ENCODE peak calls at places on chromosomes 5 and 9, in seven cellular contexts. J is right atrium auricular region, U is fibroblast of the aortic adventitia, G is brain microvascular endothelial cell, S is OCI-LY7, D is BJ, A is astrocyte of the spinal cord. F is an unnamed sample.

GRCh38 chr5:143341807-143342570 is 61.5 kb downstream of the NR3C1 start:
- DNase-seq in G (peak), J (no peak), D (no peak), S (no peak), A (peak), U (peak), F (no peak)

GRCh38 chr5:39713224-39713911 is 288.6 kb upstream of the DAB2 start:
- DNase-seq in A (no peak), U (peak), G (no peak), S (no peak), J (no peak), D (no peak), F (no peak)

GRCh38 chr9:88989961-88990570 is 1.2 kb upstream of the S1PR3 start:
- DNase-seq in D (no peak), G (no peak), S (no peak), U (no peak), J (no peak), A (no peak), F (no peak)

GRCh38 chr5:169458269-169458668 is 125.3 kb upstream of the SPDL1 start:
- DNase-seq in U (no peak), A (no peak), G (no peak), J (no peak), D (no peak), S (no peak), F (no peak)

GRCh38 chr5:82873452-82873851 is 203.7 kb downstream of the TMEM167A start:
- DNase-seq in A (no peak), G (no peak), U (no peak), S (no peak), D (no peak), J (no peak), F (no peak)

GRCh38 chr5:73170522-73170921 is 2.5 kb upstream of the TMEM174 start:
- DNase-seq in G (no peak), D (no peak), J (no peak), S (peak), U (peak), A (no peak), F (no peak)

GRCh38 chr5:133242221-133242835 is 190.5 kb downstream of the HSPA4 start:
- DNase-seq in A (no peak), J (no peak), U (no peak), S (no peak), G (no peak), D (no peak), F (no peak)

GRCh38 chr5:126680215-126680817 is 79.6 kb downstream of the PHAX start:
- DNase-seq in J (no peak), A (no peak), U (peak), D (peak), S (peak), G (peak), F (no peak)

GRCh38 chr9:72592501-72593403 is 71.3 kb downstream of the TMC1 start:
- DNase-seq in G (peak), S (peak), A (peak), U (peak), J (no peak), D (no peak), F (peak)

GRCh38 chr5:174356536-174356935 is 311.0 kb downstream of the NSG2 start:
- DNase-seq in D (no peak), S (no peak), U (no peak), G (no peak), A (no peak), J (no peak), F (no peak)

GRCh38 chr9:7936201-7936600 is 136.6 kb upstream of the DMAC1 start:
- DNase-seq in G (no peak), D (no peak), S (no peak), J (no peak), U (no peak), A (no peak), F (no peak)

GRCh38 chr9:77534376-77535057 is 113.6 kb downstream of the GNA14 start:
- DNase-seq in S (no peak), D (no peak), U (peak), A (no peak), G (peak), J (no peak), F (no peak)

GRCh38 chr9:93096131-93096802 is at the start of gene CARD19:
- DNase-seq in S (peak), U (peak), J (peak), A (peak), G (no peak), D (no peak), F (no peak)

GRCh38 chr5:61303348-61303747 is 28.7 kb upstream of the ZSWIM6 start:
- DNase-seq in D (no peak), U (peak), S (no peak), G (no peak), A (no peak), J (no peak), F (no peak)

GRCh38 chr5:61307196-61307590 is 24.9 kb upstream of the ZSWIM6 start:
- DNase-seq in U (no peak), D (no peak), A (no peak), G (no peak), S (no peak), J (no peak), F (no peak)

GRCh38 chr5:61306531-61307195 is 25.4 kb upstream of the ZSWIM6 start:
- DNase-seq in A (peak), D (no peak), U (peak), G (peak), J (no peak), S (no peak), F (no peak)

GRCh38 chr5:61301820-61302563 is 30.1 kb upstream of the ZSWIM6 start:
- DNase-seq in U (peak), A (peak), S (no peak), D (peak), J (peak), G (peak), F (peak)

GRCh38 chr5:61304611-61305369 is 27.3 kb upstream of the ZSWIM6 start:
- DNase-seq in G (peak), A (peak), D (no peak), J (no peak), U (peak), S (no peak), F (no peak)
- H3K4me3 ChIP-seq in G (no peak), A (no peak), D (no peak), J (no peak), U (peak), S (no peak), F (no peak)

GRCh38 chr9:120500733-120501132 is 79.2 kb downstream of the CDK5RAP2 start:
- DNase-seq in A (no peak), J (no peak), S (no peak), D (no peak), G (no peak), U (no peak), F (no peak)

GRCh38 chr9:120507936-120508510 is 71.9 kb downstream of the CDK5RAP2 start:
- DNase-seq in A (no peak), S (no peak), J (no peak), G (no peak), D (no peak), U (no peak), F (no peak)

GRCh38 chr9:120510816-120511215 is 69.2 kb downstream of the CDK5RAP2 start:
- DNase-seq in A (no peak), S (no peak), J (no peak), D (no peak), U (no peak), G (no peak), F (no peak)

GRCh38 chr9:120505186-120505585 is 74.8 kb downstream of the CDK5RAP2 start:
- DNase-seq in G (no peak), A (no peak), D (no peak), J (no peak), U (peak), S (no peak), F (no peak)
- TF ChIP-seq CTCF in G (peak), A (no peak), D (no peak), J (no peak), U (peak), S (no peak), F (no peak)

DNA sequence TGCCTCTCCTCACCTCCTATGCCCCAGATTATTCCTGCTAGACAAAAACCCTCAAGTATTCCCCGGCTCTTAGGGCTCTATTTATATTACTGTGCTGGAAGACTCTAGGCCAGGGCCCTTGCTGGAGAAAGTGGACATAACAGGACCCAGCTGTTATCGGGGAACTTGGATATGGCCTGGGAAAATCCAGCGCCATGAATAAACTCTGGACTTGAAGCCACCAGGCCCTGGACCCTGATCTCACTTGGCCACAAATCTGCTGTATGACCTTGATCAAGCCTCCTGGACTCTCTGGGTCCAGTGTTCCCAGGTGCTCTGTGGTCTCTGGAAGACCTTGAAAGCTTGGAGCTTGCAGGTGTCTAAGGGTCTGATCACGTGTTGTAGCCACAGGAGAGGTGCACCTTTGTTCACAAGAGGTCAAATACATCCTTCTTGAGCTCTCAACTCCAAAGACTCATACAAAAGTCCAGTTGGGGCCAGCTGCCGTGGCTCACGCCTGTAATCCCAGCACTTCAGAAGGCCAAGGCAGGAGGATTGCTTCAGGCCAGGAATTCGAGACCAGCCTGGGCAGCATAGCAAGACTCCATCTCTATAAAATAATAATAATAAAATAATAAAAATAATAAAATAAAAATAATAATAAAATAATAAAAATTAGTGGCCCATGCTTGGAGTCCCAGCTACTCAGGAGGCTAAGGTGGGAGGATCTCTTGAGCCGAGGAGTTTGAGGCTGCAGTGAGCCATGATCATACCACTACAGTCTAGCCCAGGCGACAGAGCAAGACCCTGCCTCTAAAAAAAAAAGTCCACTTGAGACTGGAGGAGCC is 26.5 kb downstream of the COL27A1 start:
- DNase-seq in G (no peak), A (no peak), S (no peak), U (peak), J (no peak), D (no peak), F (no peak)
- H3K4me3 ChIP-seq in G (no peak), A (no peak), S (no peak), U (no peak), J (no peak), D (no peak), F (no peak)

GRCh38 chr9:14433841-14434511 is 120.0 kb upstream of the NFIB start:
- DNase-seq in S (peak), D (no peak), G (peak), U (peak), A (peak), J (no peak), F (peak)
- TF ChIP-seq CTCF in S (peak), D (peak), G (no peak), U (peak), A (peak), J (peak), F (no peak)

GRCh38 chr5:10671041-10672008 is 89.7 kb downstream of the DAP start:
- DNase-seq in D (no peak), S (no peak), A (no peak), G (no peak), J (no peak), U (no peak), F (no peak)
- H3K4me3 ChIP-seq in D (no peak), S (no peak), A (no peak), G (no peak), J (no peak), U (no peak), F (no peak)

GRCh38 chr9:130054820-130055219 is 1.1 kb downstream of the GPR107 start:
- DNase-seq in S (no peak), G (no peak), U (no peak), A (no peak), J (no peak), D (no peak), F (no peak)

GRCh38 chr9:130060296-130060695 is 6.6 kb downstream of the GPR107 start:
- DNase-seq in D (no peak), U (peak), J (no peak), A (no peak), G (no peak), S (no peak), F (no peak)

GRCh38 chr9:130054428-130054786 is 701 bp downstream of the GPR107 start:
- DNase-seq in G (no peak), J (no peak), U (no peak), A (no peak), D (no peak), S (no peak), F (no peak)

GRCh38 chr9:130058887-130059286 is 5.2 kb downstream of the GPR107 start:
- DNase-seq in S (no peak), G (no peak), A (no peak), D (no peak), J (no peak), U (peak), F (no peak)

GRCh38 chr9:130058154-130058553 is 4.4 kb downstream of the GPR107 start:
- DNase-seq in D (no peak), A (no peak), S (no peak), G (no peak), U (no peak), J (no peak), F (no peak)
- TF ChIP-seq CTCF in D (peak), A (peak), S (peak), G (peak), U (peak), J (no peak), F (peak)

DNA sequence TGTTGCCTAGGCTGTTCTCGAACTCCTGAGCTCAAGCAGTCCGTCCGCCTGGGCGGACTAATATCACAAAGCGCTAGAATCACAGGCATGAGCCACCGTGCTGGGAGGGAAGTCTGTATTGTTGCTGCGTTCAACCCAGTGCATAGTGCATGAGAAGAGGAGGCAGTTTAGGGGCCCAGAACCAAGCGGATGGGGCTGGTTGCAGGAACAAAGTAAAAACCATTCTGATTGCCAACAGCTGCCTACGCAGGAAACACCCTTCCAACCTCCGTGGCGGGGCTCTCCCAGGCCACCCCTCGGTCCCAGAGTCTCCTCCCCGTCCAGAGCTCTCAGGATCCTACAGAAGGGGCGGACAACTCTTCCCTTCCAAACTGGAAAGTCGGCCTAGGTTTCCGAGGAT is 87.1 kb downstream of the ANXA2R start:
- DNase-seq in A (no peak), G (peak), J (no peak), S (no peak), U (no peak), D (no peak), F (no peak)
- H3K4me3 ChIP-seq in A (peak), G (peak), J (no peak), S (no peak), U (peak), D (no peak), F (peak)

GRCh38 chr9:131580358-131580757 is 35.0 kb downstream of the PRRT1B start:
- DNase-seq in A (no peak), S (no peak), U (no peak), J (no peak), D (no peak), G (no peak), F (no peak)
- TF ChIP-seq CTCF in A (no peak), S (no peak), U (no peak), J (no peak), D (no peak), G (no peak), F (no peak)

DNA sequence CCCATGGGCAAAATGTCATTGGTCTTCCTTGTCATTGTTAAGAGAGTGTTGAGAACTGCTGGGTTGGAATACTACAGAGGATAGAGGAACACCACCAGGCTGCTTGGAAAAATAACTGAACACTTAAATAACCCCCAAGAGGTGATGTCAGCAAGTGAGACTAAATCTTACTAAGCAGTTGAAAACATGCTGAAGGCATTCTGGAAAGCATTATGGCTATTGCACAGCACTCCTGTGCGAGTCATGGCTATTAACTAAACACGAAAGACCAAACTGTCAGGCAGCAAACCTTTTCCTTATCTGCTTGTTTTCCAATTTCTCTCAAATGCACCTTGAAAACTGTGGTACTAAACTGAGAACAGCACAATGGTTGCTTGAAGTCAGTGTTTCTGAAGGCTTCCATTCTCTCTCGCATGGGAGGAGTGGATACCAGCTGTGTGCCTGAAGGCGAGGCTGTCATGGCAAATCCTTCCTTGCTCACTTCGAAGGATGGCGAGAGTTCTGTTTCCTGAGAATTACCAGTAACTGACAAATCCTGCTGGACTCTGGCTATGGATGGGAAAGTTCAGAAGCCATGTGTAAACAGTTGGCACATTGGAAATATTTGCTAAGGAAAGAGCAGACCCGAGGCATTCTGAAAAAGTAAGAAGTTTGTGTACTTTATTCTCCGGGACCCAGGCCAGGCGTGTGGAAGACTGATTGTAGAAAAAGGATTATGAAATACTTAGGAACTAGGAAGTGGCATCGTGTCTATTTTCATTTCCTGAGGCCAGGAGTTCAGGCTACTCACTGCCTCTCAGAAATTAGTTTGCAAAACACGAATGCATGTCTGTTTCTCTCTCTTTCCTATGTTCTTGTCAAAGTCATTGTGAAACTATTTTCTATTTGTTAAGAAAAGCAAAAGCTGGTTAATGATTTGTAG is 182.1 kb downstream of the DMRT2 start:
- DNase-seq in G (peak), U (peak), D (peak), S (no peak), J (peak), A (peak), F (peak)
- H3K4me3 ChIP-seq in G (no peak), U (peak), D (peak), S (no peak), J (no peak), A (no peak), F (no peak)